ENCODE peak calls at places on chromosome 22, in five cellular contexts. S is tibial artery, F is A673, E is Calu3, M is SK-N-SH. I is an unnamed sample.

GRCh38 chr22:35306350-35306967 is 6.8 kb downstream of the TOM1 start:
- DNase-seq in F (peak; percentile 63), E (no peak), S (no peak), M (no peak), I (no peak)

GRCh38 chr22:23754980-23755636 is 883 bp upstream of the VPREB3 start:
- DNase-seq in F (no peak), S (no peak), M (no peak), E (no peak), I (peak; percentile 41)

GRCh38 chr22:27075028-27075678 is 417.8 kb downstream of the MIAT start:
- DNase-seq in M (no peak), F (no peak), S (no peak), E (no peak), I (peak; percentile 21)

GRCh38 chr22:22355233-22355834 is 110.7 kb downstream of the VPREB1 start:
- DNase-seq in S (no peak), M (no peak), E (no peak), F (no peak), I (no peak)

GRCh38 chr22:40714514-40714966 is 35.3 kb downstream of the MCHR1 start:
- DNase-seq in E (peak; percentile 39), M (no peak), F (peak; percentile 54), S (no peak), I (peak; percentile 25)

GRCh38 chr22:27377901-27378300 is 423.7 kb downstream of the MN1 start:
- DNase-seq in F (peak; percentile 85), M (no peak), S (no peak), E (no peak), I (no peak)

GRCh38 chr22:37661160-37661924 is 2.8 kb downstream of the PDXP start:
- DNase-seq in M (peak; percentile 71), F (peak; percentile 79), S (no peak), E (no peak), I (peak; percentile 59)

GRCh38 chr22:27241430-27242110 is 560.0 kb downstream of the MN1 start:
- DNase-seq in E (peak; percentile 14), M (peak; percentile 74), S (no peak), F (no peak), I (peak; percentile 64)

GRCh38 chr22:17920992-17921650 is 103.2 kb downstream of the MICAL3 start:
- DNase-seq in E (no peak), S (no peak), M (no peak), F (no peak), I (no peak)

GRCh38 chr22:17954860-17955587 is 69.3 kb downstream of the MICAL3 start:
- DNase-seq in F (no peak), S (no peak), M (no peak), E (no peak), I (no peak)

GRCh38 chr22:35554297-35554845 is 13.7 kb downstream of the RASD2 start:
- DNase-seq in M (no peak), E (no peak), F (no peak), S (no peak), I (no peak)

GRCh38 chr22:32674925-32675825 is 126.3 kb upstream of the TIMP3 start:
- DNase-seq in E (no peak), F (no peak), S (no peak), M (no peak), I (no peak)

GRCh38 chr22:21657361-21658118 is 8.3 kb upstream of the PPIL2 start:
- DNase-seq in E (peak; percentile 91), S (no peak), M (peak; percentile 95), F (peak; percentile 85), I (peak; percentile 88)

GRCh38 chr22:33792837-33793236 is 127.4 kb downstream of the LARGE1 start:
- DNase-seq in S (no peak), M (no peak), E (no peak), F (no peak), I (no peak)

GRCh38 chr22:21659864-21660525 is 5.8 kb upstream of the PPIL2 start:
- DNase-seq in F (no peak), S (no peak), E (no peak), M (no peak), I (no peak)

GRCh38 chr22:23014250-23014649 is 56.1 kb upstream of the GNAZ start:
- DNase-seq in F (no peak), S (no peak), M (no peak), E (no peak), I (no peak)

GRCh38 chr22:42150727-42151590 is 20.3 kb upstream of the CYP2D6 start:
- DNase-seq in E (no peak), F (no peak), M (no peak), S (no peak), I (no peak)

GRCh38 chr22:36911887-36912661 is 1.4 kb upstream of the CSF2RB start:
- DNase-seq in S (no peak), M (no peak), E (no peak), F (no peak), I (no peak)

GRCh38 chr22:41311487-41311886 is 10.2 kb downstream of the ZC3H7B start:
- DNase-seq in M (no peak), E (no peak), F (no peak), S (no peak), I (no peak)

GRCh38 chr22:36291831-36292740 is 39.2 kb downstream of the APOL1 start:
- DNase-seq in F (no peak), E (no peak), S (no peak), M (no peak), I (no peak)

GRCh38 chr22:32474635-32475427 is at the start of gene FBXO7:
- DNase-seq in M (peak; percentile 94), S (peak; percentile 92), F (peak; percentile 96), E (peak; percentile 91), I (peak; percentile 96)

GRCh38 chr22:21796863-21797262 is 61.3 kb upstream of the YPEL1 start:
- DNase-seq in E (no peak), M (no peak), S (no peak), F (no peak), I (no peak)

GRCh38 chr22:37340331-37341262 is 58.3 kb downstream of the CYTH4 start:
- DNase-seq in E (no peak), S (no peak), F (no peak), M (no peak), I (no peak)

GRCh38 chr22:21904250-21904789 is 36.9 kb upstream of the MAPK1 start:
- DNase-seq in F (no peak), M (no peak), S (no peak), E (no peak), I (no peak)

GRCh38 chr22:36823177-36823839 is 6.5 kb upstream of the PVALB start:
- DNase-seq in S (no peak), M (no peak), F (no peak), E (no peak), I (no peak)

GRCh38 chr22:26893034-26893710 is 235.8 kb downstream of the MIAT start:
- DNase-seq in S (no peak), E (no peak), M (no peak), F (peak; percentile 40), I (no peak)

GRCh38 chr22:27120036-27120435 is 462.6 kb downstream of the MIAT start:
- DNase-seq in E (no peak), F (no peak), M (no peak), S (no peak), I (no peak)

GRCh38 chr22:36659762-36660509 is 43.6 kb downstream of the CACNG2 start:
- DNase-seq in M (peak; percentile 88), E (peak; percentile 96), S (peak; percentile 96), F (peak; percentile 95), I (peak; percentile 92)

GRCh38 chr22:17423616-17424015 is 54.4 kb downstream of the CECR2 start:
- DNase-seq in S (no peak), F (no peak), E (no peak), M (no peak), I (no peak)

GRCh38 chr22:29146771-29147170 is 58.9 kb upstream of the EMID1 start:
- DNase-seq in E (no peak), F (no peak), M (no peak), S (no peak), I (no peak)

GRCh38 chr22:41908409-41909289 is 6.2 kb downstream of the SHISA8 start:
- DNase-seq in E (no peak), S (no peak), M (peak; percentile 71), F (no peak), I (no peak)

GRCh38 chr22:17057959-17058814 is 26.6 kb upstream of the IL17RA start:
- DNase-seq in M (peak; percentile 75), S (peak; percentile 70), F (peak; percentile 68), E (peak; percentile 71), I (peak; percentile 80)

GRCh38 chr22:27984723-27985122 is 65.7 kb upstream of the PITPNB start:
- DNase-seq in S (peak; percentile 10), F (no peak), E (no peak), M (no peak), I (no peak)

DNA sequence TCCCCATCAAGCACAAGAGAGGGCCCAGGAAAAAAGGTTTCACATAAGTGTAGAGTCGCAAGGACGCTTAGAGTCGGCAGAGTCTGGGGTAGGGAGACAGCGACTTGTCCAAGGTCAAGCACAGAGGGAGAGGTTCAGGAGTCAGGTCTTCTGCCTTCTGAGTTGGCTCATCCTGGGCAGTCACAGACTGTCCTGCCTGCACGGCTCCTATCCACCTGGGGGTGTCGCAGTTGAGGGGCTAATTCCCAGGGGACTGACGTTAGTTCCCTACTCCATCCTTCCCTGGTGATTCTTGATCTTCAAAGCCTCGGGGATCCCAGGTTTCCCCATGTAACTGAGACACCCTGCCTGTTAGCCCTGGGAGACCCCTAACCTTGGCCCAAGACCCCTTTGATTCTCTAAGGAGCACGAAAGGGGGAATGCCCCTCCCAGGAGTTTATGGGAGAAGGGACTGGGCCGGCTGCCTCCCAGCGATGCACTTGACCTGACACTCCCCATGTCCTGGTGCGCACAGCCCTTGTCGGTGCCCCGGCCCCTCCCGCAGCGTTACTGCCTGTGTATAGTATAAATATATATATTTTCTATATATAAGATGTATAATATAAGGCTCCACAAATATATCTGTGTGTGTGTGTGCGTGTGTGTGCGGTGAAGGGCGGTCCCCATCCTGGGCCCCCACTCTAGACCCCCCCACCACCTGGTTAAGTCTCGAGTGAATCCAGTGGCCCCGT is 14.7 kb upstream of the TAB1 start:
- DNase-seq in S (no peak), F (peak; percentile 60), E (peak; percentile 37), M (peak; percentile 37), I (peak; percentile 44)
- TF ChIP-seq CTCF in S (no peak), F (peak; percentile 41), E (peak; percentile 37), M (peak; percentile 27), I (peak; percentile 37)

GRCh38 chr22:25702046-25702445 is 39.9 kb upstream of the MYO18B start:
- DNase-seq in S (no peak), F (peak; percentile 37), E (no peak), M (peak; percentile 61), I (no peak)
- TF ChIP-seq CTCF in S (peak; percentile 42), F (peak; percentile 58), E (no peak), M (peak; percentile 71), I (peak; percentile 47)

GRCh38 chr22:43826142-43827093 is 14.3 kb upstream of the EFCAB6 start:
- DNase-seq in E (no peak), F (peak; percentile 52), M (no peak), S (peak; percentile 20), I (peak; percentile 73)
- TF ChIP-seq CTCF in E (no peak), F (peak; percentile 56), M (peak; percentile 53), S (no peak), I (peak; percentile 36)

GRCh38 chr22:46681010-46681409 is 57.0 kb downstream of the CERK start:
- DNase-seq in F (no peak), M (peak; percentile 78), E (no peak), S (no peak), I (no peak)
- TF ChIP-seq CTCF in F (peak; percentile 56), M (peak; percentile 53), E (no peak), S (no peak), I (peak; percentile 25)

GRCh38 chr22:48248901-48249455 is 1486.5 kb downstream of the TBC1D22A start:
- DNase-seq in E (no peak), S (no peak), M (no peak), F (peak; percentile 57), I (no peak)
- TF ChIP-seq CTCF in E (no peak), S (no peak), M (no peak), F (no peak), I (no peak)

I was measured in cardiac muscle cell.